ENCODE peak calls at places on chromosome 2, in five cellular contexts. One of them, this sample, is unnamed.

GRCh38 chr2:241844066-241844728 is 14.5 kb downstream of the PDCD1 start:
- DNase-seq in Panc1: no peak
- DNase-seq in naive thymus-derived CD4-positive, alpha-beta T cell: peak; percentile 55
- DNase-seq in PC-3: peak; percentile 69
- DNase-seq in GM12864: no peak
- DNase-seq in this sample: no peak

GRCh38 chr2:191038241-191038725 is 24.3 kb upstream of the STAT1 start:
- DNase-seq in PC-3: peak; percentile 44
- DNase-seq in naive thymus-derived CD4-positive, alpha-beta T cell: no peak
- DNase-seq in Panc1: no peak
- DNase-seq in GM12864: no peak
- DNase-seq in this sample: peak; percentile 35

GRCh38 chr2:127145255-127145899 is 38.4 kb upstream of the BIN1 start:
- DNase-seq in PC-3: peak; percentile 37
- DNase-seq in GM12864: no peak
- DNase-seq in naive thymus-derived CD4-positive, alpha-beta T cell: no peak
- DNase-seq in Panc1: no peak
- DNase-seq in this sample: peak; percentile 31

GRCh38 chr2:78077637-78078036 is 555.5 kb upstream of the LRRTM4 start:
- DNase-seq in naive thymus-derived CD4-positive, alpha-beta T cell: no peak
- DNase-seq in GM12864: no peak
- DNase-seq in PC-3: no peak
- DNase-seq in Panc1: no peak
- DNase-seq in this sample: no peak

GRCh38 chr2:236008006-236008405 is 160.2 kb downstream of the GBX2 start:
- DNase-seq in GM12864: no peak
- DNase-seq in naive thymus-derived CD4-positive, alpha-beta T cell: no peak
- DNase-seq in Panc1: no peak
- DNase-seq in PC-3: no peak
- DNase-seq in this sample: no peak

GRCh38 chr2:216992056-216992455 is 132.2 kb upstream of the TNP1 start:
- DNase-seq in PC-3: no peak
- DNase-seq in Panc1: no peak
- DNase-seq in naive thymus-derived CD4-positive, alpha-beta T cell: no peak
- DNase-seq in GM12864: no peak
- DNase-seq in this sample: no peak

GRCh38 chr2:178522950-178523595 is 42.8 kb downstream of the PLEKHA3 start:
- DNase-seq in Panc1: peak; percentile 65
- DNase-seq in naive thymus-derived CD4-positive, alpha-beta T cell: peak; percentile 65
- DNase-seq in PC-3: peak; percentile 64
- DNase-seq in GM12864: peak; percentile 51
- DNase-seq in this sample: peak; percentile 92

GRCh38 chr2:231677632-231678104 is 30.7 kb upstream of the PTMA start:
- DNase-seq in GM12864: no peak
- DNase-seq in naive thymus-derived CD4-positive, alpha-beta T cell: peak; percentile 61
- DNase-seq in PC-3: peak; percentile 91
- DNase-seq in Panc1: peak; percentile 73
- DNase-seq in this sample: peak; percentile 88

GRCh38 chr2:21773168-21773567 is 649.4 kb downstream of the TDRD15 start:
- DNase-seq in naive thymus-derived CD4-positive, alpha-beta T cell: no peak
- DNase-seq in PC-3: no peak
- DNase-seq in GM12864: no peak
- DNase-seq in Panc1: no peak
- DNase-seq in this sample: no peak

GRCh38 chr2:128716371-128716770 is 397.7 kb upstream of the HS6ST1 start:
- DNase-seq in PC-3: no peak
- DNase-seq in GM12864: no peak
- DNase-seq in naive thymus-derived CD4-positive, alpha-beta T cell: no peak
- DNase-seq in Panc1: no peak
- DNase-seq in this sample: no peak

GRCh38 chr2:160472839-160473251 is 20.8 kb downstream of the RBMS1 start:
- DNase-seq in GM12864: no peak
- DNase-seq in PC-3: peak; percentile 66
- DNase-seq in naive thymus-derived CD4-positive, alpha-beta T cell: no peak
- DNase-seq in Panc1: no peak
- DNase-seq in this sample: no peak

GRCh38 chr2:188068093-188068492 is 223.6 kb upstream of the GULP1 start:
- DNase-seq in GM12864: no peak
- DNase-seq in Panc1: no peak
- DNase-seq in PC-3: no peak
- DNase-seq in naive thymus-derived CD4-positive, alpha-beta T cell: no peak
- DNase-seq in this sample: no peak